ENCODE peak calls at places on chromosomes 2 and 18, in six cellular contexts. E, N, R, Z, M and J are unnamed samples.

GRCh38 chr18:13564579-13564978 is 161.8 kb downstream of the FAM210A start:
- DNase-seq in E (no peak), N (no peak), R (no peak), Z (peak), M (no peak), J (no peak)

GRCh38 chr2:31271851-31272267 is 37.9 kb downstream of the EHD3 start:
- DNase-seq in E (no peak), N (no peak), R (no peak), Z (no peak), M (no peak), J (no peak)

GRCh38 chr2:55025082-55025481 is 25.2 kb downstream of the RTN4 start:
- DNase-seq in E (no peak), N (no peak), R (no peak), Z (no peak), M (no peak), J (no peak)

GRCh38 chr2:150681120-150681796 is 193.8 kb upstream of the RND3 start:
- DNase-seq in E (no peak), N (no peak), R (peak), Z (no peak), M (no peak), J (no peak)

GRCh38 chr2:64695656-64696310 is 42.1 kb upstream of the SERTAD2 start:
- DNase-seq in E (no peak), N (no peak), R (no peak), Z (no peak), M (no peak), J (no peak)

GRCh38 chr18:25467226-25468065 is 115.5 kb upstream of the ZNF521 start:
- DNase-seq in E (no peak), N (no peak), R (no peak), Z (no peak), M (no peak), J (no peak)

GRCh38 chr2:101731221-101732054 is 33.9 kb downstream of the MAP4K4 start:
- DNase-seq in E (no peak), N (no peak), R (no peak), Z (no peak), M (no peak), J (no peak)

GRCh38 chr18:12518326-12518725 is 110.6 kb downstream of the PRELID3A start:
- DNase-seq in E (no peak), N (no peak), R (no peak), Z (no peak), M (no peak), J (no peak)

GRCh38 chr2:190173382-190173781 is 110.9 kb upstream of the MSTN start:
- DNase-seq in E (no peak), N (no peak), R (no peak), Z (no peak), M (no peak), J (no peak)